ENCODE peak calls at places on chromosomes 5 and 9, in seven cellular contexts. I, D, X, A, P, O and F are unnamed samples.

GRCh38 chr9:36637491-36638270 is 65.0 kb downstream of the MELK start:
- DNase-seq in I (no peak), D (no peak), X (no peak), A (no peak), P (no peak), O (no peak), F (no peak)

GRCh38 chr5:13930721-13931246 is 13.7 kb downstream of the DNAH5 start:
- DNase-seq in I (no peak), D (no peak), X (no peak), A (no peak), P (no peak), O (no peak), F (no peak)

GRCh38 chr9:132877818-132878694 is at the start of gene AK8:
- DNase-seq in I (peak; percentile 72), D (peak; percentile 78), X (peak; percentile 68), A (peak; percentile 66), P (peak; percentile 88), O (peak; percentile 56), F (peak; percentile 72)

GRCh38 chr9:77132991-77133390 is 44.3 kb upstream of the VPS13A start:
- DNase-seq in I (no peak), D (no peak), X (no peak), A (peak; percentile 31), P (no peak), O (no peak), F (no peak)

GRCh38 chr5:122436615-122437014 is 124.6 kb downstream of the SNCAIP start:
- DNase-seq in I (no peak), D (no peak), X (no peak), A (no peak), P (no peak), O (no peak), F (no peak)

GRCh38 chr9:109771796-109772525 is 8.0 kb upstream of the PALM2AKAP2 start:
- DNase-seq in I (no peak), D (no peak), X (peak; percentile 69), A (peak; percentile 64), P (no peak), O (peak; percentile 41), F (no peak)

GRCh38 chr9:16031971-16032370 is 479.1 kb downstream of the CCDC171 start:
- DNase-seq in I (no peak), D (no peak), X (no peak), A (no peak), P (no peak), O (no peak), F (no peak)

GRCh38 chr9:127397722-127398647 is 1.0 kb downstream of the SLC2A8 start:
- DNase-seq in I (peak; percentile 50), D (peak; percentile 60), X (peak; percentile 60), A (peak; percentile 33), P (peak; percentile 81), O (peak; percentile 48), F (no peak)

GRCh38 chr5:177982072-177982727 is 13.8 kb downstream of the PROP1 start:
- DNase-seq in I (no peak), D (peak; percentile 51), X (no peak), A (no peak), P (no peak), O (no peak), F (no peak)

GRCh38 chr9:116145036-116145435 is 8.6 kb upstream of the PAPPA start:
- DNase-seq in I (no peak), D (no peak), X (no peak), A (no peak), P (no peak), O (no peak), F (no peak)

GRCh38 chr5:9455826-9456434 is 89.9 kb downstream of the SEMA5A start:
- DNase-seq in I (no peak), D (no peak), X (no peak), A (no peak), P (no peak), O (no peak), F (no peak)

GRCh38 chr5:62317810-62318209 is 11.8 kb downstream of the KIF2A start:
- DNase-seq in I (no peak), D (no peak), X (no peak), A (no peak), P (no peak), O (no peak), F (no peak)

GRCh38 chr5:101473483-101473882 is 570.4 kb upstream of the ST8SIA4 start:
- DNase-seq in I (no peak), D (no peak), X (no peak), A (peak; percentile 12), P (no peak), O (no peak), F (no peak)

GRCh38 chr5:123157797-123158528 is 68.9 kb downstream of the PRDM6 start:
- DNase-seq in I (no peak), D (no peak), X (no peak), A (peak; percentile 83), P (no peak), O (no peak), F (no peak)

GRCh38 chr5:32712463-32713395 is 1.6 kb downstream of the NPR3 start:
- DNase-seq in I (no peak), D (no peak), X (no peak), A (peak; percentile 35), P (no peak), O (no peak), F (no peak)

GRCh38 chr9:127214421-127215265 is 49.9 kb upstream of the GARNL3 start:
- DNase-seq in I (peak; percentile 51), D (peak; percentile 58), X (peak; percentile 53), A (peak; percentile 89), P (no peak), O (peak; percentile 51), F (no peak)

GRCh38 chr5:148005788-148006520 is 57.8 kb upstream of the SPINK5 start:
- DNase-seq in I (no peak), D (peak; percentile 42), X (no peak), A (peak; percentile 0), P (no peak), O (no peak), F (no peak)

GRCh38 chr5:87368601-87369000 is 44.1 kb downstream of the CCNH start:
- DNase-seq in I (no peak), D (no peak), X (no peak), A (no peak), P (no peak), O (no peak), F (no peak)

GRCh38 chr9:7862170-7862569 is 62.6 kb upstream of the DMAC1 start:
- DNase-seq in I (no peak), D (peak; percentile 4), X (no peak), A (no peak), P (no peak), O (no peak), F (no peak)

GRCh38 chr5:151223447-151224264 is at the start of gene CCDC69:
- DNase-seq in I (peak; percentile 82), D (peak; percentile 68), X (peak; percentile 83), A (peak; percentile 57), P (no peak), O (peak; percentile 76), F (peak; percentile 90)
- TF ChIP-seq POLR2A in I (peak; percentile 89), D (peak; percentile 12), X (peak; percentile 92), A (no peak), P (no peak), O (peak; percentile 86), F (peak; percentile 78)

DNA sequence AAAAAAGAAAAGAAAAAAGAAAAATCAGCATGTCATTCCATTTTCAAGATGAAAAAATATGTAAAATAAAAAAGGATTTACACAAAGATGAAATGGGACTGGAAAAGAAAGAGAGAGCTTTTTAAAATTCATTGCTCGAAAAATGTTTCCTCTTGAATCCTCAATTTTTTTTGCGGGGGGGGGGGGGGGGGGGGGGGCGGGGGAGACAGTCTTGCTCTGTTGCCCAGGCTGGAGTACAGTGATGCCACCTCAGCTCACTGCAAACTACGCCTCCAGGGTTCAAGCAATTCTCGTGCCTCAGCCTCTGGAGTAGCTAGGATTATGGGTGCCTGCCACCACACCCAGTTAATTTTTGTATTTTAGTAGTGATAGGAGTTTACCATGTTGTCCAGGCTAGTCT is 16.5 kb downstream of the PFDN1 start:
- DNase-seq in I (no peak), D (no peak), X (no peak), A (no peak), P (no peak), O (no peak), F (no peak)
- H3K4me1 ChIP-seq in I (peaks cover 3% of the 10 kb centered on the region), D (peaks cover 13% of the 10 kb centered on the region), X (peaks cover 49% of the 10 kb centered on the region), A (peaks cover 2% of the 10 kb centered on the region), P (no peaks in the 10 kb centered on the region), O (peaks cover 3% of the 10 kb centered on the region), F (no peaks in the 10 kb centered on the region)

DNA sequence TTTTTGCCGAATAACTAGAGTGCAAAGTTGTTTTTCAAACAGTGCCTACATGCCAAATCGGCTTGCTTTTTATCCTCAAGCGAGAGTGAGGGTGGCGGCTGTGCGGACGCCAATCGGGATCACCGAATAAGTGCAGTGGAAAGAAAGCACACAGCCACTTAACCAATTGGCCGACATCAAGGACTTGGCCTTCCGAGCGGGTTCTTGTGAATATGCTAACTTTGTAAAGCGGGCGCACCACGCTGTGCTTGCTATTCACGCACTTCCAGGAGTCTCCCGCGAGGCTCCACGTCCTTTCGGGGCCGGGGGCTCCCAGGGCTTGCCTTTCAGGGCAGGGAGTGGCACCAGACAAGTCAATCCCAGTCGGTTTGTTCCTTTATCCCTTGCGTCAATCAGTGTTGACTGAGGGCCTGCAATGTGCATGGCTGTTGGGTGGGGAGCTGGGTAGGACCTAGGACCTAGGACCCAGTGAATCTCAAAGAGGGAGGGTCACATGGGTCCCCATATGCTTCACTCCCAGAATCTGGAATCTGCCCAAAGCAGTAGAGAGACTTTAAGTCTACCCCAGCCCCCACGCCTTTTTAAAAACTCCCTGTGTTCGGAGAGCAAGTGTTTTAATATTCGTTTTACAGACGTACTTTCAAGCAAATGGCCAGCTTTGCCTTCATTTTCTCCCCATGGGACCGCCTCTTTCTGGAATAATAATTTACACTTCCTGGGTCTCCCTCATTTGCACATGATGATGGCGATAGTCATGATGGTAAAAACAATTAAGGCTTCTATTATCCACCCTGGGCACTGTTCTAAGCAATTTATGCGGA is 2.0 kb upstream of the GCNT4 start:
- DNase-seq in I (peak; percentile 40), D (no peak), X (peak; percentile 15), A (peak; percentile 34), P (peak; percentile 80), O (peak; percentile 37), F (peak; percentile 36)
- H3K4me3 ChIP-seq in I (peak overlapping the region; percentile 65), D (peak overlapping the region; percentile 73), X (peak overlapping the region; percentile 96), A (peak overlapping the region; percentile 82), P (peak overlapping the region; percentile 66), O (peak overlapping the region; percentile 92), F (peak overlapping the region; percentile 57)

DNA sequence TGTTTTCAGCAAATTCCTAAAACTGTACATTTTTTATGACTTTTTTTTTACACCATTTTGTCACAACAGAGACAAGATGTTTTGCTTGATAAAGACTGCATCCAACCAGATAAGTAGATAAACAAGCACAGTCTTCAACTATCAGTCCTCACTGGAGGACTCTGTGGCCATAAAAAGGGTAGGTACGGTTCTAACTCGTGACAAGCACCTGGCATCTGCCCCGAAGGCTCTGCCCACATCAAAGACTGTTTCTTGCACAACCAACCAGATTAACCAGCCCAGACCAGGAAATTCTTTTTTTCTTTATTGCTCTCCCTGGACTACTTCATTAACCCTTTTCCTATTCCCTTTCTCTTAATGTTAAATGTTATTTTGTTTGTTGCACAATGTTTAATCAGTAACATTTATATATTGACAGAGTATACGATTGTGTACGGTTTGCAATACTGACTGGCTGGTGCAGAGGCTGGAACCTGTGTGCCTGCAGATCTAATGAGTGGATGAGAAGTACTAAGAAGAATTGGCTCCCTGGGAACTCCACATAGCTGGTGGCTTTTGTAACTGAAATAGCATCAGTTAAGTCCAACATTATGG is 74.1 kb downstream of the SERINC5 start:
- DNase-seq in I (no peak), D (peak; percentile 64), X (no peak), A (no peak), P (no peak), O (no peak), F (peak; percentile 62)
- TF ChIP-seq POLR2A in I (no peak), D (no peak), X (no peak), A (no peak), P (no peak), O (no peak), F (no peak)

GRCh38 chr9:137461316-137461662 is 2.2 kb upstream of the NSMF start:
- DNase-seq in I (no peak), D (no peak), X (no peak), A (no peak), P (no peak), O (peak; percentile 25), F (peak; percentile 22)
- H3K4me1 ChIP-seq in I (peaks cover 9% of the 10 kb centered on the region), D (peaks cover 22% of the 10 kb centered on the region), X (peaks cover 17% of the 10 kb centered on the region), A (peaks cover 16% of the 10 kb centered on the region), P (peaks cover 32% of the 10 kb centered on the region), O (no peaks in the 10 kb centered on the region), F (no peaks in the 10 kb centered on the region)